ENCODE peak calls at places on chromosomes 4 and X, in eight cellular contexts. P, Q, D, X, R, U, V and E are unnamed samples.
A peak's percentile ranks its signal among the peaks of the same experiment; 100 is the strongest.

GRCh38 chr4:10160280-10160856 is 43.8 kb upstream of the WDR1 start:
- DNase-seq in V (no peak), R (no peak), Q (no peak), X (no peak), D (no peak), U (no peak), P (no peak), E (no peak)

GRCh38 chr4:170758988-170759387 is 669.2 kb upstream of the AADAT start:
- DNase-seq in Q (no peak), P (no peak), X (no peak), D (no peak), R (no peak), U (no peak), V (no peak), E (no peak)

GRCh38 chr4:117549624-117550023 is 464.2 kb upstream of the TRAM1L1 start:
- DNase-seq in P (peak; percentile 4), X (no peak), V (no peak), U (no peak), Q (no peak), D (no peak), R (no peak), E (no peak)

GRCh38 chr4:78864405-78865024 is 74.7 kb downstream of the PAQR3 start:
- DNase-seq in Q (no peak), U (no peak), D (no peak), V (peak; percentile 18), X (peak; percentile 41), R (peak; percentile 80), P (peak; percentile 66), E (peak; percentile 73)

GRCh38 chr4:59553063-59553738 is 1646.9 kb upstream of the ADGRL3 start:
- DNase-seq in P (no peak), Q (no peak), X (peak; percentile 33), D (no peak), R (peak; percentile 83), V (peak; percentile 28), U (no peak), E (no peak)

GRCh38 chr4:150280081-150280950 is 202.1 kb downstream of the DCLK2 start:
- DNase-seq in Q (no peak), V (no peak), D (no peak), U (no peak), P (peak; percentile 55), R (no peak), X (no peak), E (no peak)

GRCh38 chrX:148133099-148133725 is 152.1 kb downstream of the FMR1NB start:
- DNase-seq in P (no peak), R (peak; percentile 29), D (no peak), X (no peak), U (no peak), Q (no peak), V (no peak), E (no peak)

GRCh38 chr4:55409468-55410171 is 13.9 kb downstream of the TMEM165 start:
- DNase-seq in P (peak; percentile 85), U (no peak), Q (no peak), D (no peak), X (no peak), R (no peak), V (no peak), E (no peak)

GRCh38 chr4:145939241-145939640 is 618 bp upstream of the ZNF827 start:
- DNase-seq in R (no peak), X (no peak), P (no peak), U (no peak), D (no peak), V (no peak), Q (no peak), E (no peak)

GRCh38 chrX:150587585-150588503 is 19.4 kb downstream of the MTM1 start:
- DNase-seq in Q (peak; percentile 51), V (peak; percentile 15), D (no peak), X (no peak), R (no peak), U (no peak), P (peak; percentile 39), E (no peak)

GRCh38 chrX:18885317-18886004 is 98.5 kb downstream of the PHKA2 start:
- DNase-seq in X (no peak), V (no peak), R (peak; percentile 70), Q (no peak), U (no peak), D (no peak), P (no peak), E (no peak)

GRCh38 chr4:8547912-8548730 is 32.1 kb upstream of the GPR78 start:
- DNase-seq in V (no peak), R (no peak), X (no peak), D (no peak), U (no peak), P (no peak), Q (no peak), E (no peak)

GRCh38 chr4:155883895-155884294 is 17.8 kb upstream of the ASIC5 start:
- DNase-seq in D (no peak), P (no peak), X (no peak), R (no peak), V (no peak), Q (no peak), U (no peak), E (no peak)

GRCh38 chr4:120018786-120019185 is 47.9 kb downstream of the MAD2L1 start:
- DNase-seq in X (no peak), U (no peak), R (no peak), P (no peak), Q (no peak), D (no peak), V (no peak), E (no peak)

GRCh38 chr4:100548209-100548579 is 30.4 kb upstream of the EMCN start:
- DNase-seq in P (no peak), Q (no peak), U (no peak), D (no peak), R (peak; percentile 34), V (no peak), X (no peak), E (no peak)

GRCh38 chr4:100547541-100548208 is 29.9 kb upstream of the EMCN start:
- DNase-seq in R (no peak), V (no peak), Q (no peak), U (no peak), X (no peak), D (no peak), P (no peak), E (no peak)
- TF ChIP-seq CTCF in R (no peak), V (no peak), Q (no peak), U (no peak), X (no peak), D (no peak), P (no peak), E (no peak)

DNA sequence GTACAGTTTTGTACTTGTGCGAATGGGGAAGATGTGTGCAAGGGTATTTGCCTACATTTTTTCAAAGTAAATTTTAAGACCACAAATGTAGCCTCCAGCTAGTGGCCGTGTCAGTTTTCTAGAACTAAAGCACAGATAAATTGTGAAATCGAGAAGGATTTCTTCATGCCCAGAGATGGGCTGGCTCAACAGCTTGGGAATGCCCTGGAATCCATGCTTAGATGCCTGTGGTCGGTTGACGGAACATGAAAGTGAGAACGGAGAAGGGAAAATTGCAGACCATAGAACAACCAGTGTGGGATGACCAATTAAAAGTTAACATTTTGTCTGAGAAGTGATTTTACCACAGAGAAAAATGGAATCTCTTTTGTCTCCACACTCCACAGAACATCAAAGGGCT is 73.2 kb upstream of the VCX2 start:
- DNase-seq in U (no peak), D (no peak), R (no peak), V (no peak), X (no peak), Q (no peak), P (no peak), E (no peak)
- H3K4me3 ChIP-seq in U (no peak overlapping the region), D (no peak overlapping the region), R (no peak overlapping the region), V (no peak overlapping the region), X (no peak overlapping the region), Q (no peak overlapping the region), P (no peak overlapping the region), E (no peak overlapping the region)

DNA sequence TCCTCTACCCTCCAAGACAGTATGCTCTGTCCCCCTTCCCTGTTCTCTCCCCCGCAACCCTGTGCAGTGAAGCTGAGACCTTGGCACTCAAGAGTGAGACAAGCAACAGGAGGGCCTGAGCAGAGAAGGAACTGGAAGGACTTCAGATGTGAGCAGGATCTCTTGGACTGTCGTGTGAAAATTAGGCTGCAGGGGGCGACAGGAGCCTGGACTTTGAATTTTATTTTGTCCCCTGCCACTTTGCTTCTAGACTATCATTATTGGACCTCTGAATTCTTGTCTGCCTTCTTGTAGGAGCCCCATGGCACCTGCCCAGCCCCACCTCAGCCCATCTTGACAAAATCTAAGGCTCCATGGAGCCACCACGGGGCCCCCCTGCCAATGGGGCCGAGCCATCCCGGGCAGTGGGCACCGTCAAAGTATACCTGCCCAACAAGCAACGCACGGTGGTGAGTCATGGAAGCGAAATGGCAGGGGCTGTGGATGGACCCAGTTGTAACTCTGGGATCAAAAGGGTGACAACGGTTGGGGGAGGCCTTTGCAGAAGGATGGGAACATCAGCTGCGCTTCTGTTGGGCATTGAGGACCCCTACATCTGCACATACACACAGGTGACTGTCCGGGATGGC is 1.7 kb downstream of the ARAF start:
- DNase-seq in P (peak; percentile 61), D (no peak), X (no peak), V (no peak), R (no peak), U (no peak), Q (no peak), E (no peak)
- TF ChIP-seq CTCF in P (peak; percentile 53), D (peak; percentile 15), X (peak; percentile 65), V (peak; percentile 21), R (peak; percentile 26), U (no peak), Q (peak; percentile 14), E (no peak)

DNA sequence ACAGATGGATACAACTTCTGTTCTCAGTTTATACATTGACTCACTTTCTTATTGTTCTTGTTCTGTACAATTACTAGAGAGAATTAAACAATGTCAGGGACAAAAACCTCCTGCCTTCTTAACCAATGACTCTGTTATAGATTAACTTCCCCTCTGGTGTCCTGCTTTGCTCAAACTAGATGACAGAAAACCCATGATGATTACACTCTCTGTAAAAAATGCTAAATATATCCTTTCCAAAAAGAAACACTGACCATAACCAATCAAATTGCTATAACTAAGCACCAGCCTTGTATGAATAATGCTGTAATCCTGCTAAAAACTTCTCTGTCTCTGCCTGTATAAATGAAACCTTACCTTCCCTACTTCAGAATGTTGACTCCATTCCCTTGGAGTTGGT is 29.8 kb upstream of the IL13RA2 start:
- DNase-seq in X (no peak), P (no peak), D (no peak), R (no peak), Q (no peak), V (no peak), U (no peak), E (no peak)
- H3K4me3 ChIP-seq in X (no peak overlapping the region), P (no peak overlapping the region), D (no peak overlapping the region), R (no peak overlapping the region), Q (no peak overlapping the region), V (no peak overlapping the region), U (no peak overlapping the region), E (no peak overlapping the region)

GRCh38 chrX:105876658-105877057 is 54.3 kb downstream of the NRK start:
- DNase-seq in D (no peak), P (peak; percentile 26), U (no peak), V (no peak), Q (no peak), X (no peak), R (peak; percentile 49), E (peak; percentile 18)
- TF ChIP-seq CTCF in D (no peak), P (peak; percentile 52), U (no peak), V (peak; percentile 23), Q (peak; percentile 20), X (peak; percentile 26), R (peak; percentile 45), E (peak; percentile 59)